ENCODE peak calls at places on chromosome 20, in ten cellular contexts. O is NCI-H460, U is heart left ventricle, M is HEK293T, I is HTR-8/SVneo, A is DMS53, W is lung, H is HepG2, P is A673, V is upper lobe of left lung. B is an unnamed sample.

GRCh38 chr20:38046572-38046971 is 13.0 kb downstream of the RPRD1B start:
- DNase-seq in H (no peak), O (no peak), I (no peak), U (no peak), A (no peak), M (no peak), P (no peak), W (no peak), V (no peak), B (no peak)

GRCh38 chr20:18077157-18077556 is 19.4 kb upstream of the OVOL2 start:
- DNase-seq in W (no peak), A (no peak), U (no peak), P (no peak), I (no peak), H (peak; percentile 28), O (no peak), M (no peak), V (no peak), B (no peak)

GRCh38 chr20:11216451-11217314 is 542.9 kb upstream of the JAG1 start:
- DNase-seq in A (peak; percentile 14), I (peak; percentile 13), W (no peak), P (peak; percentile 39), V (no peak), O (no peak), M (no peak), U (no peak), H (peak; percentile 78), B (peak; percentile 85)

GRCh38 chr20:32522775-32523612 is 62.1 kb downstream of the NOL4L start:
- DNase-seq in M (no peak), H (peak; percentile 89), A (no peak), P (no peak), O (no peak), I (no peak), V (no peak), W (no peak), U (peak; percentile 32), B (no peak)

GRCh38 chr20:24321939-24322338 is 147.5 kb upstream of the SYNDIG1 start:
- DNase-seq in W (no peak), I (no peak), U (no peak), H (no peak), A (no peak), V (no peak), P (no peak), O (no peak), M (no peak), B (no peak)

GRCh38 chr20:32368930-32369329 is 10.8 kb downstream of the ASXL1 start:
- DNase-seq in V (no peak), M (no peak), H (no peak), I (peak; percentile 33), P (no peak), O (no peak), U (no peak), W (no peak), A (no peak), B (peak; percentile 45)

GRCh38 chr20:58129736-58130135 is 98.7 kb downstream of the ANKRD60 start:
- DNase-seq in H (no peak), I (no peak), M (no peak), W (no peak), A (no peak), U (no peak), V (peak; percentile 50), P (no peak), O (no peak), B (no peak)

GRCh38 chr20:8287328-8287727 is 155.3 kb downstream of the PLCB1 start:
- DNase-seq in A (no peak), M (no peak), V (no peak), I (no peak), O (no peak), P (peak; percentile 10), H (no peak), U (no peak), W (no peak), B (no peak)

GRCh38 chr20:58719258-58719657 is 26.7 kb downstream of the NPEPL1 start:
- DNase-seq in W (peak; percentile 22), O (no peak), V (no peak), I (no peak), M (no peak), A (no peak), P (no peak), U (no peak), H (no peak), B (no peak)

GRCh38 chr20:2729791-2730190 is 37.2 kb downstream of the EBF4 start:
- DNase-seq in W (no peak), O (no peak), A (no peak), P (no peak), M (no peak), I (no peak), H (no peak), V (no peak), U (no peak), B (peak; percentile 11)

GRCh38 chr20:37622728-37623127 is 71.1 kb upstream of the CTNNBL1 start:
- DNase-seq in U (no peak), W (no peak), H (no peak), O (no peak), I (no peak), A (no peak), V (no peak), P (no peak), M (no peak), B (no peak)

GRCh38 chr20:10597637-10598036 is 76.2 kb downstream of the JAG1 start:
- DNase-seq in H (no peak), U (no peak), V (no peak), A (no peak), I (no peak), M (no peak), O (no peak), W (no peak), P (no peak), B (no peak)

GRCh38 chr20:45449528-45449927 is 20.0 kb upstream of the WFDC2 start:
- DNase-seq in V (no peak), P (no peak), O (no peak), M (no peak), H (no peak), U (no peak), I (no peak), W (no peak), A (no peak), B (no peak)

GRCh38 chr20:41357424-41358163 is 9.0 kb downstream of the EMILIN3 start:
- DNase-seq in U (peak; percentile 30), A (peak; percentile 10), P (no peak), W (no peak), O (no peak), H (no peak), I (no peak), V (no peak), M (no peak), B (no peak)

GRCh38 chr20:37042986-37043972 is 52.5 kb downstream of the RBL1 start:
- DNase-seq in U (no peak), I (no peak), W (no peak), O (no peak), V (peak; percentile 30), M (no peak), A (no peak), H (no peak), P (no peak), B (no peak)

B was measured in fibroblast of pulmonary artery.